ENCODE peak calls at places on chromosomes 5 and 9, in ten cellular contexts. F is GM20000, N is GM13977, H is AG04449, O is heart right ventricle, V is AG09319, L is OCI-LY7, G is vagina, U is tibial artery, Z is MM.1S. D is an unnamed sample.

GRCh38 chr9:122119721-122120120 is 26.6 kb upstream of the TTLL11 start:
- DNase-seq in F (no peak), N (no peak), H (no peak), O (no peak), V (no peak), L (no peak), G (no peak), U (no peak), Z (no peak), D (no peak)

GRCh38 chr9:8172000-8172399 is 372.4 kb upstream of the DMAC1 start:
- DNase-seq in F (no peak), N (no peak), H (no peak), O (no peak), V (no peak), L (no peak), G (no peak), U (no peak), Z (no peak), D (no peak)

GRCh38 chr9:38228331-38229122 is 159.5 kb upstream of the SHB start:
- DNase-seq in F (no peak), N (no peak), H (no peak), O (no peak), V (no peak), L (peak), G (no peak), U (no peak), Z (no peak), D (no peak)

GRCh38 chr5:151766975-151767374 is 4.8 kb upstream of the G3BP1 start:
- DNase-seq in F (no peak), N (no peak), H (no peak), O (no peak), V (no peak), L (no peak), G (no peak), U (no peak), Z (no peak), D (no peak)

GRCh38 chr5:132790201-132790870 is 13.3 kb upstream of the SEPTIN8 start:
- DNase-seq in F (no peak), N (no peak), H (no peak), O (no peak), V (no peak), L (no peak), G (no peak), U (no peak), Z (no peak), D (no peak)

GRCh38 chr5:74853256-74853655 is 12.9 kb downstream of the FAM169A start:
- DNase-seq in F (no peak), N (no peak), H (no peak), O (no peak), V (no peak), L (no peak), G (no peak), U (no peak), Z (no peak), D (no peak)

GRCh38 chr5:87722286-87722685 is 309.6 kb upstream of the CCNH start:
- DNase-seq in F (no peak), N (no peak), H (no peak), O (no peak), V (peak), L (no peak), G (no peak), U (no peak), Z (no peak), D (no peak)

GRCh38 chr9:131727184-131727785 is 12.6 kb downstream of the RAPGEF1 start:
- DNase-seq in F (no peak), N (no peak), H (no peak), O (no peak), V (no peak), L (no peak), G (no peak), U (peak), Z (no peak), D (no peak)

GRCh38 chr5:61860978-61861377 is 445.0 kb upstream of the KIF2A start:
- DNase-seq in F (no peak), N (no peak), H (no peak), O (no peak), V (no peak), L (no peak), G (no peak), U (no peak), Z (no peak), D (no peak)

GRCh38 chr9:27497883-27498553 is 26.1 kb upstream of the IFNK start:
- DNase-seq in F (no peak), N (no peak), H (no peak), O (no peak), V (no peak), L (no peak), G (no peak), U (no peak), Z (no peak), D (no peak)

GRCh38 chr5:137329581-137329980 is 169.5 kb downstream of the SPOCK1 start:
- DNase-seq in F (no peak), N (no peak), H (no peak), O (no peak), V (no peak), L (no peak), G (no peak), U (no peak), Z (no peak), D (no peak)

DNA sequence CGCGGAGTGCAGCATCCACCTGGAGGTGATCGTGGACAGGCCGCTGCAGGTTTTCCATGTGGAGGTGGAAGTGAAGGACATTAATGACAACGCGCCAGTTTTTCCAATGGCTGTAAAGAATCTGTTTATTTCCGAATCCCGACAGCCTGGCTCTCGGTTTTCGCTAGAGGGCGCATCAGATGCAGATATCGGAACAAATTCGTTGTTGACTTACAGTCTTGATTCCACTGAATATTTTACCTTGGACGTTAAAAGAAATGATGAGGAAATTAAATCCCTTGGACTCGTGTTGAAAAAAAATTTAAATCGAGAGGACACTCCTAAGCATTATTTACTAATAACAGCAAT is 611 bp downstream of the PCDHA3 start:
- DNase-seq in F (no peak), N (no peak), H (no peak), O (no peak), V (no peak), L (no peak), G (no peak), U (no peak), Z (no peak), D (no peak)
- TF ChIP-seq CTCF in F (no peak), N (peak), H (no peak), O (no peak), V (no peak), L (no peak), G (no peak), U (no peak), Z (no peak), D (no peak)

DNA sequence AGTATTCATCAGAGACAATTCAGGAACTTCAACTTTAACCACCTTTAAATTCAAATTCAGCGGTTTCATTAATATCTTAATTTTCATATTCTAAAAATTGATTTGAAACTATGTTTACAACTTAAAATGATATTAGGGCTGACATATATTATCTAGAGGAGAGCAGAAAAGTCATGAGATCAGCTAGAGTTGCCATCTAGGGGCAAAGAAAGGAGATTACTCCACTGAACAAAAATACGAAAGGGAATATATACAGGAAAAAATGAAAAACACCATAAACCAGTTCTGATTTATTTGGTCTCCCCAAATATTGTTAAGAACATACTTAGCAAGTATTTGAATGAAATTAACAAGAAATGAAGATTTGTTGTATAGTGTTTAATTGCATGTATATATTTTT is 946.3 kb downstream of the DTWD2 start:
- DNase-seq in F (no peak), N (no peak), H (no peak), O (no peak), V (no peak), L (no peak), G (no peak), U (no peak), Z (peak), D (no peak)
- TF ChIP-seq CTCF in F (no peak), N (peak), H (no peak), O (no peak), V (no peak), L (peak), G (no peak), U (no peak), Z (peak), D (no peak)

GRCh38 chr5:32791536-32792240 is 80.6 kb downstream of the NPR3 start:
- DNase-seq in F (no peak), N (no peak), H (no peak), O (no peak), V (no peak), L (no peak), G (no peak), U (no peak), Z (no peak), D (no peak)

GRCh38 chr5:32790411-32790951 is 79.4 kb downstream of the NPR3 start:
- DNase-seq in F (no peak), N (no peak), H (peak), O (no peak), V (no peak), L (no peak), G (no peak), U (no peak), Z (no peak), D (no peak)

GRCh38 chr5:32794086-32794485 is 83.0 kb downstream of the NPR3 start:
- DNase-seq in F (no peak), N (no peak), H (no peak), O (no peak), V (no peak), L (no peak), G (no peak), U (no peak), Z (no peak), D (no peak)
- TF ChIP-seq CTCF in F (no peak), N (no peak), H (peak), O (peak), V (peak), L (no peak), G (no peak), U (peak), Z (no peak), D (no peak)

GRCh38 chr9:112002847-112003457 is 106.3 kb downstream of the UGCG start:
- DNase-seq in F (no peak), N (no peak), H (no peak), O (no peak), V (no peak), L (no peak), G (no peak), U (no peak), Z (no peak), D (no peak)

GRCh38 chr9:112002131-112002846 is 105.7 kb downstream of the UGCG start:
- DNase-seq in F (no peak), N (no peak), H (no peak), O (no peak), V (no peak), L (no peak), G (no peak), U (no peak), Z (peak), D (no peak)

GRCh38 chr9:112003538-112003937 is 106.9 kb downstream of the UGCG start:
- DNase-seq in F (no peak), N (no peak), H (no peak), O (no peak), V (no peak), L (no peak), G (no peak), U (no peak), Z (no peak), D (no peak)

GRCh38 chr9:111999319-111999718 is 102.7 kb downstream of the UGCG start:
- DNase-seq in F (no peak), N (no peak), H (no peak), O (no peak), V (no peak), L (no peak), G (no peak), U (no peak), Z (no peak), D (no peak)

GRCh38 chr9:112000743-112001142 is 104.1 kb downstream of the UGCG start:
- DNase-seq in F (no peak), N (no peak), H (no peak), O (no peak), V (no peak), L (no peak), G (no peak), U (no peak), Z (no peak), D (no peak)
- TF ChIP-seq CTCF in F (no peak), N (no peak), H (no peak), O (no peak), V (no peak), L (no peak), G (no peak), U (no peak), Z (no peak), D (no peak)

DNA sequence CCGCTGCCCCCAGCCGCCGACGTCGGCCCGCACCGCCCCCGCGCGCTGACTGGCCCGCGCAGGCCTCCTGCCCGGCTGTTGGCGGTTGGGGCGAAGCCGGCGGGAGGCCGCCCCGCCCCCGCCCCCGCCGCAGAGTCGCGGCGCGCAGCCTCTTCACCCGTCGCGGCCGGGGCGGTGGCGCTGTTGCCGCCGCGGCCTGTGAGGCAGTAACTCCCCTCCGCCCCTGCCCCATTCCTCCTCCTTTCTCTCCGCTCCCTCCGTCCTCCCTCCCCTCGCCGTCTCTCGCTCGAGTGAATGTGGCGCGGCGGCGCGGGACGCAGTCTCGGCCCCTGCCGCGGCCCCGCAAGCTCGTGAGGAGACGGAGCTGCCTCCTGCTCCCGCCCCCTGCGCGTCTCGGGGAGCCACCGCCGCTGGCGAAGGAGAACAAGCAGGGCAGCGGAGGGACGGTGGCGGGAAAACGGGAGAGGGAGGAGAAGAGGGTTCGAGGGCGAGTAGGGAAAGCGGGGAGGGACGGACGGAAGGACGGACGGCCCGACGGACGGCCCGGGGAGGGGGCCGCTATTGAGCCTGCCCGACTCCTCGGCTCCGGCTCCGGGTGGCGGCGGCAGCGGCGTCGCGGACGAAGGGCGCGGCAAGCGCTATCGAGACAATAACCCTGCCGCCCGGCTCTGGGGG is 637 bp upstream of the ERBIN start:
- DNase-seq in F (peak), N (peak), H (no peak), O (peak), V (peak), L (peak), G (no peak), U (peak), Z (peak), D (peak)
- TF ChIP-seq CTCF in F (peak), N (peak), H (peak), O (peak), V (peak), L (peak), G (no peak), U (peak), Z (peak), D (peak)